ENCODE peak calls at places on chromosomes 5 and 9, in ten cellular contexts. N, R, F, L, T, P, W, D, B and U are unnamed samples.

GRCh38 chr5:95850391-95850894 is 27.9 kb upstream of the GLRX start:
- DNase-seq in P (no peak), W (no peak), F (no peak), T (no peak), N (no peak), R (no peak), L (no peak), B (no peak), D (no peak), U (no peak)

GRCh38 chr5:115898656-115899055 is 56.9 kb downstream of the AP3S1 start:
- DNase-seq in B (no peak), T (no peak), W (no peak), R (no peak), N (no peak), D (no peak), L (no peak), P (peak; percentile 62), F (no peak), U (no peak)

GRCh38 chr9:6015278-6016157 is at the start of gene RANBP6:
- DNase-seq in B (peak; percentile 89), F (peak; percentile 85), L (peak; percentile 88), P (peak; percentile 79), R (peak; percentile 93), W (peak; percentile 92), N (peak; percentile 92), D (peak; percentile 86), T (peak; percentile 89), U (peak; percentile 84)

GRCh38 chr5:181159286-181160143 is 12.1 kb downstream of the OR2V2 start:
- DNase-seq in F (peak; percentile 81), N (peak; percentile 87), P (peak; percentile 60), T (peak; percentile 86), B (peak; percentile 89), R (peak; percentile 94), W (peak; percentile 90), L (peak; percentile 91), D (peak; percentile 87), U (peak; percentile 83)

GRCh38 chr5:93800988-93801811 is 59.8 kb upstream of the POU5F2 start:
- DNase-seq in P (peak; percentile 64), L (no peak), D (no peak), T (no peak), B (peak; percentile 36), N (peak; percentile 13), F (no peak), W (no peak), R (peak; percentile 39), U (peak; percentile 57)

GRCh38 chr9:17742065-17742464 is 163.2 kb downstream of the SH3GL2 start:
- DNase-seq in L (no peak), P (no peak), R (no peak), T (no peak), W (no peak), B (no peak), F (no peak), D (no peak), N (no peak), U (no peak)

GRCh38 chr5:151219138-151219537 is 4.8 kb downstream of the CCDC69 start:
- DNase-seq in P (no peak), D (no peak), L (no peak), B (no peak), T (no peak), W (no peak), N (no peak), R (no peak), F (no peak), U (no peak)

GRCh38 chr5:124264499-124264898 is 481.9 kb downstream of the ZNF608 start:
- DNase-seq in T (no peak), W (no peak), F (no peak), N (no peak), P (peak; percentile 16), B (no peak), R (no peak), L (no peak), D (no peak), U (no peak)

GRCh38 chr9:121085661-121086060 is 10.9 kb downstream of the CNTRL start:
- DNase-seq in R (no peak), B (no peak), N (no peak), W (no peak), P (peak; percentile 61), F (no peak), L (no peak), T (no peak), D (no peak), U (no peak)

GRCh38 chr5:83474986-83475385 is 3.4 kb downstream of the VCAN start:
- DNase-seq in R (no peak), L (no peak), N (no peak), W (no peak), F (no peak), P (no peak), T (no peak), D (no peak), B (no peak), U (no peak)

GRCh38 chr9:80555782-80556325 is 984.1 kb downstream of the TLE4 start:
- DNase-seq in T (no peak), F (no peak), N (no peak), W (no peak), R (no peak), P (peak; percentile 18), L (no peak), B (no peak), D (no peak), U (no peak)

GRCh38 chr5:157253547-157253946 is 12.4 kb upstream of the CYFIP2 start:
- DNase-seq in B (no peak), L (peak; percentile 69), T (peak; percentile 47), N (no peak), P (peak; percentile 47), W (peak; percentile 47), D (no peak), F (no peak), R (peak; percentile 59), U (peak; percentile 57)

GRCh38 chr5:55437859-55438206 is 96.9 kb downstream of the PLPP1 start:
- DNase-seq in T (no peak), N (no peak), R (no peak), B (no peak), F (no peak), D (no peak), P (no peak), L (no peak), W (no peak), U (no peak)

GRCh38 chr9:90459321-90459720 is 183.3 kb downstream of the DIRAS2 start:
- DNase-seq in L (no peak), W (no peak), N (no peak), F (no peak), T (no peak), D (no peak), B (no peak), R (no peak), P (no peak), U (no peak)

DNA sequence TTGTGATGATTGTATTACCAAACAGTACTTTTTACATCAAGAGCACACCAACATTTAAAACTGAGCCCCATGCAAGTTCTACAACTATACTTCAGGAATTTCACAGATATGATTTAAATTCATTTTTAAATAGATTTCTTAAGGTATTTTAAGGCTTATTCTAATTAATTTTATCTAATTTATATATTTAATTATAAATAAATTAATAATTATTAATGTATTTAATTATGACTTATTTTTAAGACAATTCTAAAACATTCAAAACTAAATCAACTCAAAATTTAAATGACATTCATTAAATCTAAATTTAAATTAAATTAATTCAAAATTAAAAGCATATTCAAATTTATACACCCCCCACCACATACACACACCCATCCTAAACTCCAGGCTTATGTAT is 299.2 kb downstream of the NFIB start:
- DNase-seq in W (no peak), F (no peak), P (no peak), B (no peak), R (no peak), L (no peak), N (no peak), T (no peak), D (no peak), U (no peak)
- H3K4me1 ChIP-seq in W (no peaks in the 10 kb centered on the region), F (peaks cover 5% of the 10 kb centered on the region), P (no peaks in the 10 kb centered on the region), B (no peaks in the 10 kb centered on the region), R (no peaks in the 10 kb centered on the region), L (peaks cover 4% of the 10 kb centered on the region), N (peaks cover 34% of the 10 kb centered on the region), T (no peaks in the 10 kb centered on the region), D (no peaks in the 10 kb centered on the region), U (no peaks in the 10 kb centered on the region)

DNA sequence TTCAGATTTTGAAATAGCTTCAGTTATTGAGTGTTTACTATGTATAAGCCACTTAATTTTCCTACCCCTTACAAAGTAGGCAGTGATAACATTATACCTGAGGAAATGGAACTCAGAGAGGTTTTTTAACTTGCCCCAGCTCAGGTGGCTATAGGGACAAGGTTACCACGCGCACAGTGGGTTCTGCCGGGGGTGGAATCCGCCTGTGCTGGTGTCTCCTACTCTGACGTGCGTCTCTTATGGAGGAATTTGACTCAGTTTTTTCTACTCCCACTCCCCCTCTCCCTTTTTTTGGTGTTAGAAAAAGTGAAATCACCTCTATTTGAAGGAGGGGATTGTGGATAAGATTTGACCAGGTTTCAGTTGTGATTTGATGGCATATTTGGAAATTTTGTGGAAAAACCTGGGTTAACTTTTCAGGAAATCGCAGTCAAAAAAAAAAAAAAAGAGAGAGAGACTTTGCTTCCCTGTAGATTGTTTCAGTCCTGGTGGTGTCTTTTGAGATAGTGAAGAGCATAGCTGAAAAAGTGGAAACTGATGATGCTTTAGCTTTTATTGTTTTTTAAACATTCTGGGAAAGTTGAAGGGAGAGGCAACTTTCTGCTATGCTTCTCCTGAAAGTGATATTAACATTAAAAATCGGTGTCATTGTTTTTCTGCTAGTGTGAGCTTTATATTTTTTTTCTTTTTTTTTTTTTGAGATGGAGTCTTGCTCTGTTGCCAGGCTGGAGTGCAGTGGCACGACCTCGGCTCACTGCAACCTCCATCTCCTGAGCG is 15.9 kb downstream of the TRIO start:
- DNase-seq in N (no peak), L (no peak), T (no peak), D (no peak), R (no peak), F (no peak), B (no peak), W (no peak), P (no peak), U (no peak)
- H3K27ac ChIP-seq in N (no peak overlapping the region), L (no peak overlapping the region), T (no peak overlapping the region), D (no peak overlapping the region), R (no peak overlapping the region), F (peak overlapping the region; percentile 83), B (no peak overlapping the region), W (no peak overlapping the region), P (peak overlapping the region; percentile 72), U (no peak overlapping the region)

DNA sequence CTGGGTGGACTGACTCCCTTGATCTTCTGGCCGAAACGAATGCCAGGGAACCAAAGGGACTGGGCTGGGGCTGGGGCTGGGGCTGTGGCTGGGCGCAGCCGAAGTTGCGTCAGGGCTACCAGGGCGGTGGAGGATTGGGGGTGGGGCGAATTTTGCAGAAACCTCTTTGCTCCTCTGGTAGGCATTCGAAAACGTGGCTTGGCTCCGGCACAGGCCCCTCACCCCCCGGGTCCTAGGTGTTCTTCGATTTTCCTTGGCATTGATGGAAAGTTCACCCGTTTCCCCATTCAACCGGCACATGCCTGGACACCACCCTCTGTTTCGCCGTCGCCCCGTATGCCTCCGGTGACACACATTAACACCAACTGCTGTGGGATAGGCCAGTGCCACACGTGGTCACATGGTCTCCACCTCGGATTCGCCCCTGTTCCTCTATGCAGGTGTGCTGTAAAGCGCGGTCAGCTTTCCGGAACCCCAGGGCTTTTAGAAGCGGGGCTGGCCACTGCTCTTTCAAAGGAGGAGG is 477.1 kb downstream of the SPATA31A7 start:
- DNase-seq in T (peak; percentile 8), N (no peak), B (no peak), R (no peak), W (peak; percentile 11), P (no peak), L (no peak), D (no peak), F (no peak), U (no peak)
- H3K9me3 ChIP-seq in T (no peaks in the 10 kb centered on the region), N (no peaks in the 10 kb centered on the region), B (no peaks in the 10 kb centered on the region), R (no peaks in the 10 kb centered on the region), W (no peaks in the 10 kb centered on the region), P (peaks cover 23% of the 10 kb centered on the region), L (no peaks in the 10 kb centered on the region), D (no peaks in the 10 kb centered on the region), F (no peaks in the 10 kb centered on the region), U (no peaks in the 10 kb centered on the region)

GRCh38 chr5:74640450-74641013 is at the start of gene ENC1:
- DNase-seq in T (peak; percentile 59), P (peak; percentile 84), F (peak; percentile 95), N (peak; percentile 88), W (peak; percentile 88), R (peak; percentile 84), D (peak; percentile 51), B (peak; percentile 65), L (peak; percentile 48), U (peak; percentile 88)
- H3K4me1 ChIP-seq in T (no peaks in the 10 kb centered on the region), P (peaks cover 16% of the 10 kb centered on the region), F (peaks cover 39% of the 10 kb centered on the region), N (peaks cover 18% of the 10 kb centered on the region), W (peaks cover 56% of the 10 kb centered on the region), R (peaks cover 9% of the 10 kb centered on the region), D (peaks cover 16% of the 10 kb centered on the region), B (peaks cover 25% of the 10 kb centered on the region), L (peaks cover 40% of the 10 kb centered on the region), U (peaks cover 8% of the 10 kb centered on the region)